ENCODE peak calls at places on chromosomes 3 and 15, in seven cellular contexts. F is upper lobe of right lung, W is spleen, Y is GM12864, E is heart left ventricle, A is neural progenitor cell, T is cardiac fibroblast. V is an unnamed sample.
A peak's percentile ranks its signal among the peaks of the same experiment; 100 is the strongest.

GRCh38 chr3:52277972-52278509 is 408 bp downstream of the WDR82 start:
- DNase-seq in F (no peak), W (peak; percentile 94), Y (no peak), E (peak; percentile 75), A (peak; percentile 81), T (no peak), V (no peak)

GRCh38 chr3:32296251-32297204 is 58.0 kb downstream of the CMTM8 start:
- DNase-seq in F (no peak), W (peak; percentile 84), Y (peak; percentile 12), E (peak; percentile 49), A (peak; percentile 75), T (peak; percentile 73), V (no peak)

GRCh38 chr3:119827209-119827608 is 45.3 kb downstream of the NR1I2 start:
- DNase-seq in F (no peak), W (no peak), Y (no peak), E (no peak), A (no peak), T (no peak), V (no peak)

GRCh38 chr3:51389423-51390183 is 1.5 kb upstream of the RBM15B start:
- DNase-seq in F (peak; percentile 77), W (peak; percentile 84), Y (no peak), E (peak; percentile 48), A (peak; percentile 81), T (peak; percentile 60), V (no peak)

GRCh38 chr3:50323614-50324199 is 1.2 kb upstream of the HYAL2 start:
- DNase-seq in F (peak; percentile 69), W (peak; percentile 89), Y (no peak), E (peak; percentile 82), A (no peak), T (peak; percentile 23), V (no peak)

GRCh38 chr3:34248352-34248751 is 449.9 kb downstream of the PDCD6IP start:
- DNase-seq in F (no peak), W (no peak), Y (peak; percentile 12), E (no peak), A (no peak), T (no peak), V (no peak)

GRCh38 chr15:74041311-74041756 is 41.0 kb downstream of the GOLGA6A start:
- DNase-seq in F (no peak), W (no peak), Y (no peak), E (no peak), A (no peak), T (no peak), V (no peak)

GRCh38 chr15:38564557-38565286 is at the start of gene RASGRP1:
- DNase-seq in F (peak; percentile 88), W (peak; percentile 96), Y (no peak), E (peak; percentile 66), A (peak; percentile 92), T (peak; percentile 37), V (no peak)

GRCh38 chr15:73305331-73306211 is 63.2 kb downstream of the HCN4 start:
- DNase-seq in F (no peak), W (no peak), Y (no peak), E (peak; percentile 53), A (peak; percentile 83), T (peak; percentile 83), V (peak; percentile 23)

GRCh38 chr3:99419111-99419510 is 219.3 kb upstream of the COL8A1 start:
- DNase-seq in F (no peak), W (no peak), Y (no peak), E (no peak), A (no peak), T (peak; percentile 88), V (no peak)

GRCh38 chr15:48112242-48112641 is 8.5 kb upstream of the SLC24A5 start:
- DNase-seq in F (no peak), W (no peak), Y (no peak), E (no peak), A (peak; percentile 73), T (peak; percentile 46), V (no peak)

GRCh38 chr15:43968551-43968950 is 141.7 kb downstream of the WDR76 start:
- DNase-seq in F (no peak), W (no peak), Y (no peak), E (no peak), A (no peak), T (no peak), V (no peak)

GRCh38 chr3:192422998-192423349 is 304.4 kb downstream of the FGF12 start:
- DNase-seq in F (no peak), W (no peak), Y (no peak), E (no peak), A (peak; percentile 34), T (peak; percentile 27), V (no peak)

GRCh38 chr3:16084887-16085286 is 89.6 kb upstream of the GALNT15 start:
- DNase-seq in F (no peak), W (no peak), Y (no peak), E (no peak), A (no peak), T (peak; percentile 95), V (no peak)

GRCh38 chr3:52859686-52860423 is 25.0 kb upstream of the MUSTN1 start:
- DNase-seq in F (no peak), W (peak; percentile 2), Y (no peak), E (no peak), A (no peak), T (no peak), V (no peak)

GRCh38 chr3:65597225-65597951 is 441.3 kb downstream of the MAGI1 start:
- DNase-seq in F (peak; percentile 61), W (no peak), Y (no peak), E (peak; percentile 39), A (peak; percentile 98), T (peak; percentile 7), V (no peak)

GRCh38 chr3:16496408-16497222 is 16.9 kb downstream of the RFTN1 start:
- DNase-seq in F (no peak), W (no peak), Y (no peak), E (no peak), A (no peak), T (peak; percentile 41), V (no peak)

GRCh38 chr15:66941791-66942190 is 123.6 kb upstream of the SMAD3 start:
- DNase-seq in F (no peak), W (no peak), Y (no peak), E (no peak), A (no peak), T (no peak), V (no peak)

DNA sequence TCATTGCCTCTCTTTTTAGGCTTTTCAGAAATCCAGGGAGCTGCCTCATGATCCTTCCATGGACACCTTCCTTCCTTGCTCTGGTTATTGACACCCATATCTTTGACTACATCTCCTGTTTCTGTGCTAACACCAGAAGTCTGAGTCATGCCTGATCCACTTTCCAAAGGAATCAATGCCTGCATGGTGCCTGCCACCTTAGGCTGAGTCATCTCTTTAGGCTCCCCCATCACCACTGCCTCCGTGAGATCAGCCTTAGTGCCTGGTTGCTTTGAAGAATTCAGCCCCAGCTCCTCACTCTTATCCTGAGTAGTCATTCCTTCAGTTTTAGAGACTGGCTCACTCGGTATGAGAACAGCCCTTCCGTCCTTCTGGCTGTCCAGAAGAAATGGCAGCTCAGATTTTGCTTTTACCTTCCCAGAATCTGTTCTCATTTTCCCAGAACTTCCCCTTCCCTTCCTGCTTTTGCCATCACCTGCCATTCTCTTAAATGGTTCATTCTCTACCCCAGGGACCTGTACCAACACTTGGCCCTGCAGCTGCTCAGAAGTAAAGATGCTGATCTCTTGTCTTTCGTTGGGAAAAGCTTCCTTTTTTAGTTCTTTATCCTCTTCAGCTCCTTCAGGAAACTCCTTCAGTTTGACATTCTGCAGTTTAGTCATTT is 105.3 kb downstream of the MAP4 start:
- DNase-seq in F (no peak), W (no peak), Y (no peak), E (no peak), A (no peak), T (peak; percentile 84), V (peak; percentile 75)
- H3K4me3 ChIP-seq in F (no peak overlapping the region), W (no peak overlapping the region), Y (no peak overlapping the region), E (no peak overlapping the region), A (no peak overlapping the region), T (no peak overlapping the region), V (no peak overlapping the region)

DNA sequence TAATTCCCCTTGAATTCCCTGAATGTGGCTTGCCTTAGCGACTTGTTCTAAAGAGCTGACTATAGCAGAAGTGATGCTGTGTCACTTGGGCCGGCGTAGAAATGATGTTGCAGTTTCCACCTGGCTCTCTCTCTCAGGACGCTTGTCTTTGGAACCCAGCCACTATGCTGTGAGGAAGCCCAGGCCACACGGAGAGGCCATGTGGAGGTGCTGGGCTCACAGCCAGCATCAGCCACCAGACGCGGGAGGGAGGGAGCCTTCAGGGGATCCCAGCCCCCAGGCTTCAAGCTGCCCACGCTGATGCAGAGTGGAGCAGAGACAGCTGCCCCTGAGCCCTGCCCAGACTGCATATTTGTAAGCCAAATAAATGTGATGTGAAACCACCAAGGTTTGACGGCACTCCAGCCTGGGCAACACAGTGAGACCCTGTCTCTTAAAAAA is 18.6 kb downstream of the RNU5B-1 start:
- DNase-seq in F (no peak), W (no peak), Y (no peak), E (peak; percentile 86), A (peak; percentile 62), T (peak; percentile 38), V (no peak)
- TF ChIP-seq CTCF in F (no peak), W (no peak), Y (no peak), E (no peak), A (no peak), T (no peak), V (no peak)

DNA sequence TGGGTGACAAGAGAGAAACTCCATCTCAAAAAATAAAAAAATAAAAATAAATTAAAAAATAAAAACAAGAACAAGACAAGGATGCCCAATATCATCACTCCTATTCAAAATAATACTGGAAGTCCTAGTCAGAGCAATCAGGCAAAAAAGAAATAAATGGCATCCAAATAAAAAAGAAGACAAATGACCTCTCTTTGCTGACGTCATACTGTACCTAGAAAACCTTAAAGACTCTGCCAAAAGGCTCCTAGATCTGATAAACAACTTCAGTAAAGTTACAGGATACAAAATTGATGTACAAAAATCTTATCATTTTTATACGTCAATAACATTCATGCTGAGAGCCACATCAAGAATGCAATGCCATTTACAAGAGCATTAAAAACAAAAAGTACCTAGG is 18.7 kb upstream of the HERC1 start:
- DNase-seq in F (no peak), W (no peak), Y (no peak), E (no peak), A (no peak), T (no peak), V (no peak)
- H3K4me3 ChIP-seq in F (no peak overlapping the region), W (no peak overlapping the region), Y (no peak overlapping the region), E (no peak overlapping the region), A (no peak overlapping the region), T (no peak overlapping the region), V (no peak overlapping the region)

GRCh38 chr3:83926291-83926690 is 1032.5 kb upstream of the CADM2 start:
- DNase-seq in F (no peak), W (no peak), Y (no peak), E (no peak), A (no peak), T (no peak), V (no peak)

GRCh38 chr3:83928903-83929302 is 1029.9 kb upstream of the CADM2 start:
- DNase-seq in F (no peak), W (no peak), Y (no peak), E (no peak), A (no peak), T (peak; percentile 5), V (no peak)

DNA sequence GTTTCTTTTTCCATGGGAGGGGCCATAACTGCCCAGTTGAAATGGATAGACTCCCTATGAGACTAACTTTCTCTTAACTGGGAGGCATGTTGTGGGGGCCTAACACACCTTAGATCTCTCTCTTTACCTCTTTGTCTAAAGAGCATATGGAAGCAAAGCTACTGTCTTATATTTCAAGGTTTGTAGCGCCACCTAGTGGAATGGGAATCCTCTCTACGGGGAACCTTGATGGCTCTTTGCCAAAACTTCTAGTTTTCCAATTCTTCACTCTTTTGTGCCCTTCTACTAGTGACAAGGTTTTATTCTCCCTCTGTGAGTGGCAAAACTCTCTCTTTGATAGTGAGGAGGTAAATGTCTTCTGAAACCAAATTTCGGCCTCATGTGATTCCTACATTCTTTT is 1030.4 kb upstream of the CADM2 start:
- DNase-seq in F (no peak), W (no peak), Y (no peak), E (no peak), A (peak; percentile 70), T (peak; percentile 9), V (no peak)
- TF ChIP-seq CTCF in F (no peak), W (no peak), Y (peak; percentile 26), E (no peak), A (peak; percentile 58), T (no peak), V (peak; percentile 21)